ENCODE peak calls at places on chromosomes 1 and 21, in eight cellular contexts. One of them, this sample, is unnamed.

GRCh38 chr1:201164645-201165044 is 10.4 kb upstream of the TMEM9 start:
- DNase-seq in adipocyte: no peak
- DNase-seq in endothelial cell: no peak
- DNase-seq in esophagus muscularis mucosa: no peak
- DNase-seq in activated CD4-positive, alpha-beta T cell treated with anti-CD3 and anti-CD28 coated beads for 48 hours: no peak
- DNase-seq in astrocyte of the spinal cord: no peak
- DNase-seq in cardiac septum: peak
- DNase-seq in ovary: no peak
- DNase-seq in this sample: no peak

GRCh38 chr1:226558293-226558692 is 9.7 kb downstream of the STUM start:
- DNase-seq in esophagus muscularis mucosa: no peak
- DNase-seq in endothelial cell: no peak
- DNase-seq in cardiac septum: no peak
- DNase-seq in ovary: no peak
- DNase-seq in astrocyte of the spinal cord: no peak
- DNase-seq in adipocyte: no peak
- DNase-seq in activated CD4-positive, alpha-beta T cell treated with anti-CD3 and anti-CD28 coated beads for 48 hours: no peak
- DNase-seq in this sample: no peak

GRCh38 chr1:61247051-61247854 is 164.9 kb downstream of the NFIA start:
- DNase-seq in ovary: no peak
- DNase-seq in astrocyte of the spinal cord: no peak
- DNase-seq in endothelial cell: no peak
- DNase-seq in esophagus muscularis mucosa: no peak
- DNase-seq in adipocyte: no peak
- DNase-seq in cardiac septum: no peak
- DNase-seq in activated CD4-positive, alpha-beta T cell treated with anti-CD3 and anti-CD28 coated beads for 48 hours: no peak
- DNase-seq in this sample: no peak

GRCh38 chr21:30044447-30045064 is 104.8 kb upstream of the GRIK1 start:
- DNase-seq in ovary: no peak
- DNase-seq in cardiac septum: no peak
- DNase-seq in adipocyte: peak
- DNase-seq in activated CD4-positive, alpha-beta T cell treated with anti-CD3 and anti-CD28 coated beads for 48 hours: no peak
- DNase-seq in astrocyte of the spinal cord: peak
- DNase-seq in esophagus muscularis mucosa: no peak
- DNase-seq in endothelial cell: peak
- DNase-seq in this sample: peak

GRCh38 chr1:87572891-87573290 is 244.2 kb downstream of the LMO4 start:
- DNase-seq in endothelial cell: no peak
- DNase-seq in astrocyte of the spinal cord: no peak
- DNase-seq in activated CD4-positive, alpha-beta T cell treated with anti-CD3 and anti-CD28 coated beads for 48 hours: no peak
- DNase-seq in adipocyte: no peak
- DNase-seq in esophagus muscularis mucosa: no peak
- DNase-seq in cardiac septum: no peak
- DNase-seq in ovary: no peak
- DNase-seq in this sample: no peak

GRCh38 chr1:203166192-203166940 is 9.3 kb downstream of the MYBPH start:
- DNase-seq in cardiac septum: no peak
- DNase-seq in esophagus muscularis mucosa: no peak
- DNase-seq in endothelial cell: no peak
- DNase-seq in activated CD4-positive, alpha-beta T cell treated with anti-CD3 and anti-CD28 coated beads for 48 hours: peak
- DNase-seq in ovary: no peak
- DNase-seq in astrocyte of the spinal cord: no peak
- DNase-seq in adipocyte: no peak
- DNase-seq in this sample: peak

GRCh38 chr1:208127791-208128408 is 116.3 kb downstream of the PLXNA2 start:
- DNase-seq in astrocyte of the spinal cord: no peak
- DNase-seq in esophagus muscularis mucosa: no peak
- DNase-seq in adipocyte: no peak
- DNase-seq in ovary: no peak
- DNase-seq in cardiac septum: no peak
- DNase-seq in activated CD4-positive, alpha-beta T cell treated with anti-CD3 and anti-CD28 coated beads for 48 hours: no peak
- DNase-seq in endothelial cell: no peak
- DNase-seq in this sample: no peak

GRCh38 chr1:59939393-59939792 is 12.8 kb upstream of the CYP2J2 start:
- DNase-seq in ovary: no peak
- DNase-seq in endothelial cell: no peak
- DNase-seq in cardiac septum: no peak
- DNase-seq in adipocyte: no peak
- DNase-seq in activated CD4-positive, alpha-beta T cell treated with anti-CD3 and anti-CD28 coated beads for 48 hours: no peak
- DNase-seq in esophagus muscularis mucosa: no peak
- DNase-seq in astrocyte of the spinal cord: no peak
- DNase-seq in this sample: no peak

GRCh38 chr1:229756666-229757065 is 130.6 kb downstream of the URB2 start:
- DNase-seq in adipocyte: peak
- DNase-seq in astrocyte of the spinal cord: peak
- DNase-seq in esophagus muscularis mucosa: peak
- DNase-seq in cardiac septum: no peak
- DNase-seq in activated CD4-positive, alpha-beta T cell treated with anti-CD3 and anti-CD28 coated beads for 48 hours: no peak
- DNase-seq in endothelial cell: no peak
- DNase-seq in ovary: no peak
- DNase-seq in this sample: peak

GRCh38 chr1:226378071-226378470 is 29.8 kb downstream of the PARP1 start:
- DNase-seq in activated CD4-positive, alpha-beta T cell treated with anti-CD3 and anti-CD28 coated beads for 48 hours: no peak
- DNase-seq in esophagus muscularis mucosa: no peak
- DNase-seq in endothelial cell: no peak
- DNase-seq in adipocyte: no peak
- DNase-seq in ovary: no peak
- DNase-seq in cardiac septum: peak
- DNase-seq in astrocyte of the spinal cord: peak
- DNase-seq in this sample: no peak

GRCh38 chr1:150165622-150166612 is 16.2 kb downstream of the PLEKHO1 start:
- DNase-seq in esophagus muscularis mucosa: no peak
- DNase-seq in adipocyte: peak
- DNase-seq in endothelial cell: peak
- DNase-seq in activated CD4-positive, alpha-beta T cell treated with anti-CD3 and anti-CD28 coated beads for 48 hours: peak
- DNase-seq in astrocyte of the spinal cord: peak
- DNase-seq in ovary: peak
- DNase-seq in cardiac septum: no peak
- DNase-seq in this sample: peak

GRCh38 chr1:201505505-201505893 is 1.4 kb downstream of the CSRP1 start:
- DNase-seq in ovary: no peak
- DNase-seq in cardiac septum: no peak
- DNase-seq in esophagus muscularis mucosa: no peak
- DNase-seq in activated CD4-positive, alpha-beta T cell treated with anti-CD3 and anti-CD28 coated beads for 48 hours: no peak
- DNase-seq in adipocyte: peak
- DNase-seq in endothelial cell: peak
- DNase-seq in astrocyte of the spinal cord: peak
- DNase-seq in this sample: no peak

GRCh38 chr1:44283524-44284173 is 70.4 kb downstream of the DMAP1 start:
- DNase-seq in astrocyte of the spinal cord: no peak
- DNase-seq in cardiac septum: no peak
- DNase-seq in ovary: no peak
- DNase-seq in endothelial cell: no peak
- DNase-seq in activated CD4-positive, alpha-beta T cell treated with anti-CD3 and anti-CD28 coated beads for 48 hours: no peak
- DNase-seq in esophagus muscularis mucosa: no peak
- DNase-seq in adipocyte: no peak
- DNase-seq in this sample: no peak

GRCh38 chr21:17428980-17429379 is 83.9 kb upstream of the CXADR start:
- DNase-seq in endothelial cell: no peak
- DNase-seq in activated CD4-positive, alpha-beta T cell treated with anti-CD3 and anti-CD28 coated beads for 48 hours: no peak
- DNase-seq in astrocyte of the spinal cord: no peak
- DNase-seq in ovary: no peak
- DNase-seq in cardiac septum: no peak
- DNase-seq in esophagus muscularis mucosa: no peak
- DNase-seq in adipocyte: no peak
- DNase-seq in this sample: no peak

GRCh38 chr1:33377013-33377412 is 53.9 kb downstream of the PHC2 start:
- DNase-seq in cardiac septum: no peak
- DNase-seq in esophagus muscularis mucosa: no peak
- DNase-seq in astrocyte of the spinal cord: no peak
- DNase-seq in adipocyte: no peak
- DNase-seq in endothelial cell: no peak
- DNase-seq in ovary: no peak
- DNase-seq in activated CD4-positive, alpha-beta T cell treated with anti-CD3 and anti-CD28 coated beads for 48 hours: no peak
- DNase-seq in this sample: no peak

GRCh38 chr1:219837274-219837993 is 90.9 kb downstream of the SLC30A10 start:
- DNase-seq in endothelial cell: peak
- DNase-seq in activated CD4-positive, alpha-beta T cell treated with anti-CD3 and anti-CD28 coated beads for 48 hours: no peak
- DNase-seq in adipocyte: peak
- DNase-seq in esophagus muscularis mucosa: no peak
- DNase-seq in astrocyte of the spinal cord: peak
- DNase-seq in cardiac septum: no peak
- DNase-seq in ovary: no peak
- DNase-seq in this sample: peak

GRCh38 chr1:245939756-245940345 is 567.2 kb downstream of the SMYD3 start:
- DNase-seq in ovary: no peak
- DNase-seq in endothelial cell: no peak
- DNase-seq in adipocyte: no peak
- DNase-seq in cardiac septum: no peak
- DNase-seq in esophagus muscularis mucosa: no peak
- DNase-seq in activated CD4-positive, alpha-beta T cell treated with anti-CD3 and anti-CD28 coated beads for 48 hours: no peak
- DNase-seq in astrocyte of the spinal cord: no peak
- DNase-seq in this sample: no peak